ENCODE peak calls at places on chromosomes 4 and X, in five cellular contexts. One of them, this sample, is unnamed.

GRCh38 chrX:9464435-9465371 is at the start of gene TBL1X:
- DNase-seq in MV-4-11: peak
- DNase-seq in renal cortical epithelial cell: no peak
- DNase-seq in activated gamma-delta T cell: peak
- DNase-seq in effector memory CD4-positive, alpha-beta T cell: peak
- DNase-seq in this sample: peak

GRCh38 chrX:56733459-56734046 is 4.5 kb downstream of the NBDY start:
- DNase-seq in MV-4-11: peak
- DNase-seq in renal cortical epithelial cell: peak
- DNase-seq in activated gamma-delta T cell: no peak
- DNase-seq in effector memory CD4-positive, alpha-beta T cell: no peak
- DNase-seq in this sample: peak

GRCh38 chr4:111943796-111944203 is 201.5 kb upstream of the FAM241A start:
- DNase-seq in MV-4-11: peak
- DNase-seq in renal cortical epithelial cell: peak
- DNase-seq in activated gamma-delta T cell: no peak
- DNase-seq in effector memory CD4-positive, alpha-beta T cell: no peak
- DNase-seq in this sample: no peak

GRCh38 chrX:99901091-99901490 is 509.0 kb downstream of the PCDH19 start:
- DNase-seq in MV-4-11: no peak
- DNase-seq in renal cortical epithelial cell: no peak
- DNase-seq in activated gamma-delta T cell: no peak
- DNase-seq in effector memory CD4-positive, alpha-beta T cell: no peak
- DNase-seq in this sample: no peak

GRCh38 chr4:158810487-158811215 is 41.8 kb downstream of the FNIP2 start:
- DNase-seq in MV-4-11: no peak
- DNase-seq in renal cortical epithelial cell: peak
- DNase-seq in activated gamma-delta T cell: no peak
- DNase-seq in effector memory CD4-positive, alpha-beta T cell: no peak
- DNase-seq in this sample: no peak

GRCh38 chr4:141389649-141390048 is 169.0 kb downstream of the ZNF330 start:
- DNase-seq in MV-4-11: no peak
- DNase-seq in renal cortical epithelial cell: no peak
- DNase-seq in activated gamma-delta T cell: no peak
- DNase-seq in effector memory CD4-positive, alpha-beta T cell: no peak
- DNase-seq in this sample: no peak

GRCh38 chr4:2800691-2801596 is 8.1 kb downstream of the SH3BP2 start:
- DNase-seq in MV-4-11: peak
- DNase-seq in renal cortical epithelial cell: no peak
- DNase-seq in activated gamma-delta T cell: no peak
- DNase-seq in effector memory CD4-positive, alpha-beta T cell: no peak
- DNase-seq in this sample: no peak

GRCh38 chr4:178198691-178199090 is 756.5 kb upstream of the AGA start:
- DNase-seq in MV-4-11: no peak
- DNase-seq in renal cortical epithelial cell: peak
- DNase-seq in activated gamma-delta T cell: no peak
- DNase-seq in effector memory CD4-positive, alpha-beta T cell: no peak
- DNase-seq in this sample: no peak

GRCh38 chr4:75599647-75600046 is 30.7 kb downstream of the CDKL2 start:
- DNase-seq in MV-4-11: no peak
- DNase-seq in renal cortical epithelial cell: no peak
- DNase-seq in activated gamma-delta T cell: no peak
- DNase-seq in effector memory CD4-positive, alpha-beta T cell: no peak
- DNase-seq in this sample: no peak

GRCh38 chrX:6384921-6385320 is 150.0 kb downstream of the VCX3A start:
- DNase-seq in MV-4-11: no peak
- DNase-seq in renal cortical epithelial cell: no peak
- DNase-seq in activated gamma-delta T cell: no peak
- DNase-seq in effector memory CD4-positive, alpha-beta T cell: no peak
- DNase-seq in this sample: no peak

GRCh38 chrX:24494544-24495113 is 29.5 kb downstream of the PDK3 start:
- DNase-seq in MV-4-11: peak
- DNase-seq in renal cortical epithelial cell: peak
- DNase-seq in activated gamma-delta T cell: no peak
- DNase-seq in effector memory CD4-positive, alpha-beta T cell: no peak
- DNase-seq in this sample: no peak

GRCh38 chr4:182205293-182205692 is 37.9 kb upstream of the TENM3 start:
- DNase-seq in MV-4-11: no peak
- DNase-seq in renal cortical epithelial cell: no peak
- DNase-seq in activated gamma-delta T cell: no peak
- DNase-seq in effector memory CD4-positive, alpha-beta T cell: no peak
- DNase-seq in this sample: no peak

GRCh38 chrX:153648358-153649177 is 1.6 kb downstream of the DUSP9 start:
- DNase-seq in MV-4-11: no peak
- DNase-seq in renal cortical epithelial cell: no peak
- DNase-seq in activated gamma-delta T cell: no peak
- DNase-seq in effector memory CD4-positive, alpha-beta T cell: no peak
- DNase-seq in this sample: no peak

GRCh38 chr4:147037089-147037488 is 91.4 kb upstream of the TTC29 start:
- DNase-seq in MV-4-11: no peak
- DNase-seq in renal cortical epithelial cell: no peak
- DNase-seq in activated gamma-delta T cell: no peak
- DNase-seq in effector memory CD4-positive, alpha-beta T cell: no peak
- DNase-seq in this sample: no peak

GRCh38 chr4:119729815-119730643 is 101.4 kb upstream of the PDE5A start:
- DNase-seq in MV-4-11: no peak
- DNase-seq in renal cortical epithelial cell: peak
- DNase-seq in activated gamma-delta T cell: no peak
- DNase-seq in effector memory CD4-positive, alpha-beta T cell: no peak
- DNase-seq in this sample: no peak

GRCh38 chr4:123017636-123018390 is 95.4 kb upstream of the NUDT6 start:
- DNase-seq in MV-4-11: no peak
- DNase-seq in renal cortical epithelial cell: peak
- DNase-seq in activated gamma-delta T cell: no peak
- DNase-seq in effector memory CD4-positive, alpha-beta T cell: no peak
- DNase-seq in this sample: no peak

GRCh38 chr4:18938343-18939109 is 917.0 kb upstream of the LCORL start:
- DNase-seq in MV-4-11: no peak
- DNase-seq in renal cortical epithelial cell: peak
- DNase-seq in activated gamma-delta T cell: no peak
- DNase-seq in effector memory CD4-positive, alpha-beta T cell: no peak
- DNase-seq in this sample: no peak

GRCh38 chr4:157994863-157995262 is 178.0 kb downstream of the GASK1B start:
- DNase-seq in MV-4-11: no peak
- DNase-seq in renal cortical epithelial cell: peak
- DNase-seq in activated gamma-delta T cell: no peak
- DNase-seq in effector memory CD4-positive, alpha-beta T cell: no peak
- DNase-seq in this sample: no peak

This sample was measured in stimulated activated naive CD8-positive, alpha-beta T cell treated with anti-CD3 and anti-CD28 coated beads, Interleukin-15, amount 100 ng/mL, for 72 hours.